ENCODE peak calls at places on chromosomes 6 and 20, in five cellular contexts. J, V, K, W and Z are unnamed samples.

GRCh38 chr6:92132446-92132845 is 1286.9 kb downstream of the EPHA7 start:
- DNase-seq in J (no peak), V (no peak), K (no peak), W (no peak), Z (no peak)

GRCh38 chr20:31549513-31549880 is 35.3 kb downstream of the HM13 start:
- DNase-seq in J (peak; percentile 47), V (no peak), K (no peak), W (no peak), Z (no peak)

GRCh38 chr20:43590036-43590391 is 723 bp upstream of the IFT52 start:
- DNase-seq in J (no peak), V (no peak), K (no peak), W (no peak), Z (no peak)

GRCh38 chr6:3285049-3285639 is 26.4 kb downstream of the PSMG4 start:
- DNase-seq in J (peak; percentile 61), V (no peak), K (peak; percentile 37), W (no peak), Z (no peak)

GRCh38 chr6:138421089-138421488 is 17.1 kb downstream of the HEBP2 start:
- DNase-seq in J (no peak), V (no peak), K (no peak), W (no peak), Z (no peak)

GRCh38 chr6:100460650-100461204 is 4.0 kb downstream of the SIM1 start:
- DNase-seq in J (no peak), V (no peak), K (no peak), W (no peak), Z (no peak)

GRCh38 chr6:7267521-7268091 is 45.4 kb downstream of the SSR1 start:
- DNase-seq in J (peak; percentile 90), V (no peak), K (peak; percentile 75), W (no peak), Z (peak; percentile 88)

GRCh38 chr6:68640506-68640875 is 5.4 kb downstream of the ADGRB3 start:
- DNase-seq in J (no peak), V (no peak), K (no peak), W (no peak), Z (no peak)

GRCh38 chr20:22584630-22584921 is 204 bp upstream of the FOXA2 start:
- DNase-seq in J (no peak), V (no peak), K (no peak), W (no peak), Z (no peak)

GRCh38 chr6:145367149-145367548 is 368.2 kb downstream of the EPM2A start:
- DNase-seq in J (no peak), V (no peak), K (no peak), W (no peak), Z (no peak)

GRCh38 chr6:40509163-40509562 is 78.0 kb downstream of the LRFN2 start:
- DNase-seq in J (no peak), V (no peak), K (no peak), W (no peak), Z (no peak)

GRCh38 chr6:160030103-160030502 is 61.2 kb downstream of the IGF2R start:
- DNase-seq in J (peak; percentile 94), V (no peak), K (peak; percentile 91), W (no peak), Z (peak; percentile 87)

GRCh38 chr6:34489229-34489805 is 23.4 kb downstream of the PACSIN1 start:
- DNase-seq in J (no peak), V (no peak), K (no peak), W (no peak), Z (no peak)

GRCh38 chr6:158653577-158654354 is 3.9 kb downstream of the SYTL3 start:
- DNase-seq in J (peak; percentile 82), V (peak; percentile 95), K (peak; percentile 68), W (peak; percentile 98), Z (peak; percentile 46)

GRCh38 chr6:39224523-39225182 is 4.6 kb downstream of the KCNK5 start:
- DNase-seq in J (no peak), V (no peak), K (no peak), W (no peak), Z (no peak)

GRCh38 chr20:47296950-47297349 is 59.5 kb downstream of the ZMYND8 start:
- DNase-seq in J (no peak), V (no peak), K (peak; percentile 42), W (no peak), Z (no peak)

GRCh38 chr6:8086755-8087306 is 15.5 kb downstream of the EEF1E1 start:
- DNase-seq in J (no peak), V (no peak), K (no peak), W (no peak), Z (no peak)

GRCh38 chr6:13479206-13479797 is 8.1 kb downstream of the GFOD1 start:
- DNase-seq in J (no peak), V (no peak), K (no peak), W (no peak), Z (no peak)

GRCh38 chr20:52959125-52959524 is 13.0 kb upstream of the TSHZ2 start:
- DNase-seq in J (no peak), V (no peak), K (no peak), W (no peak), Z (peak; percentile 35)

GRCh38 chr6:159966981-159967380 is 1.9 kb upstream of the IGF2R start:
- DNase-seq in J (no peak), V (no peak), K (no peak), W (no peak), Z (no peak)

GRCh38 chr6:72811971-72812421 is 190.1 kb downstream of the KCNQ5 start:
- DNase-seq in J (no peak), V (no peak), K (no peak), W (no peak), Z (no peak)
- H3K4me1 ChIP-seq in J (no peaks in the 10 kb centered on the region), V (no peaks in the 10 kb centered on the region), K (peaks cover 9% of the 10 kb centered on the region), W (no peaks in the 10 kb centered on the region), Z (peaks cover 33% of the 10 kb centered on the region)

GRCh38 chr20:16082051-16082550 is 491.1 kb downstream of the KIF16B start:
- DNase-seq in J (no peak), V (no peak), K (no peak), W (no peak), Z (no peak)

GRCh38 chr20:16083639-16084280 is 489.5 kb downstream of the KIF16B start:
- DNase-seq in J (no peak), V (no peak), K (no peak), W (no peak), Z (no peak)

GRCh38 chr20:16078172-16078898 is 494.9 kb downstream of the KIF16B start:
- DNase-seq in J (no peak), V (no peak), K (no peak), W (no peak), Z (no peak)

DNA sequence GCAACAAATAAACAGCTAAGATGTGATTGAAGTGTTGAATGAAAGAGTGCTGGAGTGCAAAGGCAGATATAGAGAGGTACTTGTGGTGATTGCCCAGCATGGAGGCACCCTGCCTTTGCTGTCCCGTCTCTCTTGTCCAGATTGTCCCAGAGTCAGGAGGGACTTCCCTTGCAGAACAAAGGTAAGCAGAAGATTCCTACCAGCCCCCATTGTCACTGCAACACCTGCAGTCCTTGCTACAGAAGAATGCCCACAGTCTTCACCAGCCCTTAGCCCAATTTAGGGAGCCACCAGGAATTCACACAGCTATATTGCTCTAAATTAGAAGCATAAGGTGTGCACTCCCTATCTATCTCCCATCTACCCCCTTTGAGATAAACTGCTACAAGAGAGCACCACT is 491.8 kb downstream of the KIF16B start:
- DNase-seq in J (no peak), V (no peak), K (no peak), W (no peak), Z (no peak)
- H3K27ac ChIP-seq in J (no peak overlapping the region), V (no peak overlapping the region), K (no peak overlapping the region), W (no peak overlapping the region), Z (no peak overlapping the region)

DNA sequence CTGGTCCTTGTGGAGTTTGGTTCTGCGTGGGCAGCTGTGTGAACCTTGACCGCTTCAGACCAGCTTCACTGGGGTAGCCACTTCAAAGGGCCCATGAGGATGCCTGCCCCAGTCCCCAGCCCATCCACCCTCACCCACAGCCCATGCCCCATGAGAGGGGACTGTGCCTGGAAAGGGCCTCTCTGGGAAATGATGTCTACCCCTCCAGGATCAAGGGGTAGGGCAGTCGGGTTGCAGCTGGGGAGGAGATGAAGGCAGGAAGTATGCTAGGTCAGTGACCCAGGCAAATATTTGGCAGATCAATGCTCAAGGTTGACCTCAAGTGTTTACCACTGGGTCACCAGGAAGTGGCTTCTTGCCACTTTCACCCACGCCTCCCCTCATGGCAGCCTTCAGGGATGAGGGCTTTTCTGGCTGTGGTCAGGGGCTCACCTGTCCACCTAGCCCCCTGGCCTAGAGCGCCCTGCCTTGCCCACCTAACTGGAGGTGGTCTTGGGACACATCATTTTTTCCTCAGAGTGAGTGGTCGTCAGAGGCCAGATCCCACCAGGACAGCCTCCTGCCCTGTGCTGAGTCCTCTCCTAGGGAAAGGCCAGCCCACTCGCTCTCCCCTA is 109.5 kb downstream of the SNX5 start:
- DNase-seq in J (no peak), V (no peak), K (no peak), W (no peak), Z (no peak)
- H3K4me1 ChIP-seq in J (peaks cover 3% of the 10 kb centered on the region), V (peaks cover 14% of the 10 kb centered on the region), K (peaks cover 15% of the 10 kb centered on the region), W (peaks cover 14% of the 10 kb centered on the region), Z (peaks cover 12% of the 10 kb centered on the region)

DNA sequence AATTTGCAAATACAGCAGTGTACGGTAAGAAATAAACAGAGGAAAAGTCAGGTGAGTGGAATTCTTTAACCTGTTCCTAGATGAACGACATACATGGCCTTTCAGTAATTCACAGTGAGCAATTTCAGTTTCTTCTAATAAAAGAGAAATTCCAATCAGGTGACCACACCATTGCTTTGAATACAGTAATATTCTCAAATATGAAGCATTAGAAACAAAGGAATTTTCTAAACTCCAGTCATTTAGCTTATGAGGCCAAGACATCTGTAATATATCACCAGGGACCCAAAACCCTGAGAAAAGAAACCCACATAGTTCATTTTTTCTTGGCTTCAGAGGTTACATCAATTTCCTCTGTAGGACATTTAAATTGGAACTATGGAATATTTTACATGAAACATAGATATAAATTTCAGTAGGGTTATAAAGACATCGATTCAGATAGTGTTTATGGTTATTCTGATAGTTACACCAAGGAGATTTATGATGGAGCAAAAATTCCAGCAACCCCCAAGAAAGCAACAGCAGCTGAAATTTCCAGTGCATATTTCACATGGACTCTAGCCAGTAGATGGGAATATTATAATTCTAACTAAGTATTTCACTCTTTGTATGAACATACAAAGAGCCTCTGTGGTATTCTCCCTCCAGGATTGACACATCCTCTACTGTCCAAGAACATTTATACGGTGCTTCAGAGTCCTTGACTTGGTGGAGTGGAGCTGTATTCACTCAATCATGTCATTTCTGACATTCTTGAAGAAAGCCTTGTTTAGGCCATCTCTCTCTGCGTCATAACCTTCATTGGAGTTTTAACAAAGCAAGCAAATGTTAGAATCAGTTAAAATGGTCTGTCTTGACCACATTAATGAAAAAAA is 82.9 kb downstream of the ADGRG6 start:
- DNase-seq in J (no peak), V (no peak), K (no peak), W (no peak), Z (no peak)
- H3K27ac ChIP-seq in J (no peak overlapping the region), V (no peak overlapping the region), K (no peak overlapping the region), W (no peak overlapping the region), Z (no peak overlapping the region)